ENCODE peak calls at places on chromosome 9, in seven cellular contexts. T, G, Z, R, Q, P and I are unnamed samples.

GRCh38 chr9:3040761-3041160 is 196.9 kb upstream of the PUM3 start:
- DNase-seq in P (no peak), T (no peak), G (no peak), Q (no peak), Z (no peak), R (no peak), I (no peak)

GRCh38 chr9:93893899-93894690 is 61.1 kb downstream of the BARX1 start:
- DNase-seq in R (no peak), G (no peak), T (peak), P (no peak), Q (no peak), Z (no peak), I (no peak)

GRCh38 chr9:137456061-137456863 is 2.9 kb downstream of the NSMF start:
- DNase-seq in R (peak), T (peak), Q (no peak), P (no peak), Z (no peak), G (no peak), I (no peak)

GRCh38 chr9:137195525-137196220 is 4.9 kb downstream of the TPRN start:
- DNase-seq in R (no peak), Q (no peak), P (no peak), T (no peak), Z (no peak), G (no peak), I (no peak)

GRCh38 chr9:131865446-131866195 is 125.7 kb upstream of the RAPGEF1 start:
- DNase-seq in G (no peak), Z (no peak), R (no peak), Q (no peak), T (no peak), P (no peak), I (no peak)

GRCh38 chr9:34218452-34218851 is 39.6 kb downstream of the UBAP1 start:
- DNase-seq in P (no peak), R (no peak), Z (peak), T (no peak), Q (no peak), G (no peak), I (no peak)

GRCh38 chr9:32502459-32502858 is 23.5 kb downstream of the RIGI start:
- DNase-seq in Z (peak), Q (no peak), G (no peak), T (no peak), R (peak), P (no peak), I (no peak)

GRCh38 chr9:20832775-20833174 is 148.7 kb downstream of the FOCAD start:
- DNase-seq in P (no peak), G (no peak), T (no peak), Z (no peak), R (no peak), Q (no peak), I (no peak)

GRCh38 chr9:103731541-103731940 is 362.6 kb upstream of the SMC2 start:
- DNase-seq in Z (no peak), G (no peak), T (no peak), P (no peak), Q (no peak), R (peak), I (no peak)

GRCh38 chr9:33250458-33250995 is 10.6 kb downstream of the SPINK4 start:
- DNase-seq in P (no peak), Z (peak), Q (no peak), T (no peak), R (peak), G (no peak), I (no peak)

GRCh38 chr9:34381323-34381722 is 4.6 kb upstream of the MYORG start:
- DNase-seq in R (no peak), P (no peak), T (no peak), G (no peak), Z (no peak), Q (no peak), I (no peak)

GRCh38 chr9:81605154-81605670 is 84.1 kb downstream of the TLE1 start:
- DNase-seq in T (no peak), P (no peak), G (no peak), Z (no peak), Q (no peak), R (no peak), I (no peak)